ENCODE peak calls at places on chromosome 7, in ten cellular contexts. V is aorta; P is EL; S is activated T-cell treated with anti-CD3 and anti-CD28 coated beads, Interleukin-2, amount 50 U/mL, for 4 hours; Q is AG09319; L is naive thymus-derived CD4-positive, alpha-beta T cell; Y is right atrium auricular region; G is stimulated activated CD4-positive, alpha-beta T cell treated with anti-CD3 and anti-CD28 coated beads, TNF-alpha, amount 100 ng/mL, for 4 hours; O is AG04450; X is stimulated activated CD8-positive, alpha-beta memory T cell treated with anti-CD3 and anti-CD28 coated beads, Interleukin-7, amount 100 ng/mL, for 1 hour. A is an unnamed sample.
A peak's percentile ranks its signal among the peaks of the same experiment; 100 is the strongest.

GRCh38 chr7:11831383-11831726 is 643 bp downstream of the THSD7A start:
- DNase-seq in V (no peak), P (no peak), S (no peak), Q (no peak), L (no peak), Y (no peak), G (no peak), O (no peak), X (no peak), A (no peak)

GRCh38 chr7:108459922-108460551 is 3.8 kb upstream of the NRCAM start:
- DNase-seq in V (no peak), P (peak; percentile 17), S (no peak), Q (no peak), L (no peak), Y (no peak), G (no peak), O (no peak), X (no peak), A (no peak)

GRCh38 chr7:92567460-92567859 is 22.7 kb downstream of the FAM133B start:
- DNase-seq in V (no peak), P (peak; percentile 22), S (no peak), Q (no peak), L (no peak), Y (no peak), G (no peak), O (no peak), X (no peak), A (no peak)

GRCh38 chr7:66339141-66339540 is 134.0 kb downstream of the TPST1 start:
- DNase-seq in V (no peak), P (no peak), S (no peak), Q (no peak), L (no peak), Y (no peak), G (no peak), O (no peak), X (no peak), A (no peak)

GRCh38 chr7:151793531-151793935 is 83.4 kb downstream of the PRKAG2 start:
- DNase-seq in V (peak; percentile 87), P (no peak), S (no peak), Q (no peak), L (no peak), Y (peak; percentile 83), G (no peak), O (no peak), X (no peak), A (no peak)

GRCh38 chr7:151888079-151888673 is 11.3 kb upstream of the PRKAG2 start:
- DNase-seq in V (no peak), P (no peak), S (no peak), Q (no peak), L (no peak), Y (no peak), G (no peak), O (no peak), X (no peak), A (no peak)

GRCh38 chr7:75704928-75705327 is 33.8 kb downstream of the HIP1 start:
- DNase-seq in V (no peak), P (no peak), S (no peak), Q (no peak), L (no peak), Y (no peak), G (no peak), O (no peak), X (no peak), A (no peak)

GRCh38 chr7:43078794-43079193 is 33.7 kb upstream of the HECW1 start:
- DNase-seq in V (no peak), P (no peak), S (no peak), Q (no peak), L (no peak), Y (no peak), G (no peak), O (no peak), X (no peak), A (no peak)

GRCh38 chr7:25857376-25858067 is 294.5 kb upstream of the NFE2L3 start:
- DNase-seq in V (no peak), P (no peak), S (no peak), Q (peak; percentile 57), L (no peak), Y (no peak), G (no peak), O (no peak), X (no peak), A (no peak)

GRCh38 chr7:39375047-39375873 is 190.9 kb upstream of the YAE1 start:
- DNase-seq in V (no peak), P (no peak), S (no peak), Q (no peak), L (no peak), Y (no peak), G (no peak), O (no peak), X (no peak), A (no peak)

GRCh38 chr7:27950123-27950522 is 210.2 kb downstream of the TAX1BP1 start:
- DNase-seq in V (no peak), P (no peak), S (no peak), Q (no peak), L (no peak), Y (no peak), G (no peak), O (no peak), X (no peak), A (no peak)

GRCh38 chr7:47266799-47267198 is 315.1 kb downstream of the TNS3 start:
- DNase-seq in V (no peak), P (no peak), S (no peak), Q (no peak), L (no peak), Y (no peak), G (no peak), O (no peak), X (no peak), A (no peak)

GRCh38 chr7:15561840-15562239 is at the start of gene AGMO:
- DNase-seq in V (peak; percentile 82), P (peak; percentile 18), S (no peak), Q (no peak), L (no peak), Y (peak; percentile 69), G (no peak), O (no peak), X (no peak), A (no peak)

GRCh38 chr7:5691536-5692090 is 89.8 kb downstream of the RNF216 start:
- DNase-seq in V (no peak), P (no peak), S (no peak), Q (no peak), L (no peak), Y (no peak), G (no peak), O (no peak), X (no peak), A (no peak)

GRCh38 chr7:44159824-44160630 is 18.9 kb upstream of the MYL7 start:
- DNase-seq in V (peak; percentile 37), P (no peak), S (no peak), Q (no peak), L (no peak), Y (no peak), G (no peak), O (no peak), X (no peak), A (no peak)

A was measured in GM12891.